ENCODE peak calls at places on chromosomes 3 and 15, in ten cellular contexts. M is amniotic stem cell; F is fibroblast of villous mesenchyme; K is HFFc6; P is bronchial epithelial cell; V is ACHN; Q is GM13976; S is H7; Y is activated CD8-positive, alpha-beta memory T cell treated with anti-CD3 and anti-CD28 coated beads for 48 hours; T is H9. B is an unnamed sample.
A peak's percentile ranks its signal among the peaks of the same experiment; 100 is the strongest.

GRCh38 chr15:78234515-78235040 is at the start of gene ACSBG1:
- DNase-seq in M (no peak), K (no peak), V (no peak), F (no peak), Y (no peak), P (no peak), T (peak; percentile 58), S (peak; percentile 79), Q (no peak), B (no peak)

GRCh38 chr3:30659270-30660127 is 53.1 kb downstream of the TGFBR2 start:
- DNase-seq in V (peak; percentile 74), S (no peak), K (peak; percentile 95), M (peak; percentile 85), T (no peak), Q (no peak), P (peak; percentile 90), Y (no peak), F (peak; percentile 95), B (no peak)

GRCh38 chr15:77497942-77498361 is 77.3 kb downstream of the HMG20A start:
- DNase-seq in T (no peak), P (no peak), S (peak; percentile 19), M (no peak), K (peak; percentile 34), Q (no peak), Y (no peak), V (no peak), F (no peak), B (no peak)

GRCh38 chr15:72288796-72289596 is 16.6 kb upstream of the PARP6 start:
- DNase-seq in F (no peak), Y (no peak), M (no peak), Q (no peak), V (no peak), K (no peak), T (peak; percentile 33), P (no peak), S (peak; percentile 59), B (no peak)

GRCh38 chr3:85482193-85482450 is 523.3 kb downstream of the CADM2 start:
- DNase-seq in Y (no peak), P (no peak), K (no peak), M (no peak), Q (no peak), T (no peak), F (no peak), S (no peak), V (no peak), B (no peak)

GRCh38 chr3:129606522-129607390 is at the start of gene PLXND1:
- DNase-seq in F (peak; percentile 75), M (no peak), T (peak; percentile 77), P (no peak), K (peak; percentile 30), V (peak; percentile 59), S (peak; percentile 100), Q (peak; percentile 86), Y (no peak), B (peak; percentile 49)

GRCh38 chr3:142459929-142460328 is 12.1 kb upstream of the XRN1 start:
- DNase-seq in K (no peak), S (no peak), Y (no peak), V (no peak), F (peak; percentile 46), M (no peak), T (no peak), Q (no peak), P (no peak), B (no peak)

GRCh38 chr15:48858401-48858800 is 19.5 kb upstream of the EID1 start:
- DNase-seq in Q (no peak), M (no peak), P (peak; percentile 61), Y (no peak), T (no peak), S (no peak), K (peak; percentile 20), V (no peak), F (peak; percentile 78), B (no peak)

GRCh38 chr3:66378256-66378655 is 122.6 kb downstream of the LRIG1 start:
- DNase-seq in K (no peak), M (no peak), P (no peak), S (peak; percentile 71), Y (no peak), T (peak; percentile 66), Q (no peak), F (no peak), V (peak; percentile 17), B (no peak)

B was measured in immature natural killer cell.